ENCODE peak calls at places on chromosomes 16 and 17, in four cellular contexts. One of them, this sample, is unnamed.

GRCh38 chr17:73613271-73613941 is 30.8 kb downstream of the SDK2 start:
- DNase-seq in A549: no peak
- DNase-seq in K562: no peak
- DNase-seq in HepG2: no peak
- DNase-seq in this sample: peak; percentile 72

GRCh38 chr17:7855643-7856080 is 796 bp downstream of the TMEM88 start:
- DNase-seq in A549: no peak
- DNase-seq in K562: no peak
- DNase-seq in HepG2: no peak
- DNase-seq in this sample: no peak

GRCh38 chr16:75491876-75492275 is 3.4 kb downstream of the CHST6 start:
- DNase-seq in A549: peak; percentile 57
- DNase-seq in K562: no peak
- DNase-seq in HepG2: no peak
- DNase-seq in this sample: peak; percentile 39

GRCh38 chr17:39787038-39787437 is 49.3 kb downstream of the GRB7 start:
- DNase-seq in A549: no peak
- DNase-seq in K562: no peak
- DNase-seq in HepG2: no peak
- DNase-seq in this sample: no peak

GRCh38 chr16:65071371-65072311 is 50.2 kb downstream of the CDH11 start:
- DNase-seq in A549: no peak
- DNase-seq in K562: no peak
- DNase-seq in HepG2: no peak
- DNase-seq in this sample: no peak

GRCh38 chr17:13864551-13864950 is 204.8 kb upstream of the COX10 start:
- DNase-seq in A549: no peak
- DNase-seq in K562: no peak
- DNase-seq in HepG2: no peak
- DNase-seq in this sample: no peak

GRCh38 chr17:38873646-38874380 is 4.0 kb downstream of the LASP1 start:
- DNase-seq in A549: peak; percentile 69
- DNase-seq in K562: no peak
- DNase-seq in HepG2: no peak
- DNase-seq in this sample: no peak

GRCh38 chr16:28569011-28569410 is 15.3 kb downstream of the SGF29 start:
- DNase-seq in A549: no peak
- DNase-seq in K562: no peak
- DNase-seq in HepG2: no peak
- DNase-seq in this sample: no peak

GRCh38 chr17:47745037-47745380 is 12.0 kb downstream of the TBX21 start:
- DNase-seq in A549: no peak
- DNase-seq in K562: peak; percentile 54
- DNase-seq in HepG2: no peak
- DNase-seq in this sample: no peak

GRCh38 chr16:81143921-81144471 is 47.8 kb upstream of the GCSH start:
- DNase-seq in A549: peak; percentile 32
- DNase-seq in K562: no peak
- DNase-seq in HepG2: peak; percentile 31
- DNase-seq in this sample: no peak

GRCh38 chr16:87571868-87572244 is 30.5 kb upstream of the JPH3 start:
- DNase-seq in A549: no peak
- DNase-seq in K562: no peak
- DNase-seq in HepG2: no peak
- DNase-seq in this sample: no peak

GRCh38 chr16:87576191-87576590 is 26.1 kb upstream of the JPH3 start:
- DNase-seq in A549: no peak
- DNase-seq in K562: no peak
- DNase-seq in HepG2: no peak
- DNase-seq in this sample: peak; percentile 64

GRCh38 chr16:87578531-87578930 is 23.8 kb upstream of the JPH3 start:
- DNase-seq in A549: no peak
- DNase-seq in K562: no peak
- DNase-seq in HepG2: no peak
- DNase-seq in this sample: no peak

GRCh38 chr16:87572959-87573358 is 29.3 kb upstream of the JPH3 start:
- DNase-seq in A549: no peak
- DNase-seq in K562: no peak
- DNase-seq in HepG2: no peak
- DNase-seq in this sample: no peak

DNA sequence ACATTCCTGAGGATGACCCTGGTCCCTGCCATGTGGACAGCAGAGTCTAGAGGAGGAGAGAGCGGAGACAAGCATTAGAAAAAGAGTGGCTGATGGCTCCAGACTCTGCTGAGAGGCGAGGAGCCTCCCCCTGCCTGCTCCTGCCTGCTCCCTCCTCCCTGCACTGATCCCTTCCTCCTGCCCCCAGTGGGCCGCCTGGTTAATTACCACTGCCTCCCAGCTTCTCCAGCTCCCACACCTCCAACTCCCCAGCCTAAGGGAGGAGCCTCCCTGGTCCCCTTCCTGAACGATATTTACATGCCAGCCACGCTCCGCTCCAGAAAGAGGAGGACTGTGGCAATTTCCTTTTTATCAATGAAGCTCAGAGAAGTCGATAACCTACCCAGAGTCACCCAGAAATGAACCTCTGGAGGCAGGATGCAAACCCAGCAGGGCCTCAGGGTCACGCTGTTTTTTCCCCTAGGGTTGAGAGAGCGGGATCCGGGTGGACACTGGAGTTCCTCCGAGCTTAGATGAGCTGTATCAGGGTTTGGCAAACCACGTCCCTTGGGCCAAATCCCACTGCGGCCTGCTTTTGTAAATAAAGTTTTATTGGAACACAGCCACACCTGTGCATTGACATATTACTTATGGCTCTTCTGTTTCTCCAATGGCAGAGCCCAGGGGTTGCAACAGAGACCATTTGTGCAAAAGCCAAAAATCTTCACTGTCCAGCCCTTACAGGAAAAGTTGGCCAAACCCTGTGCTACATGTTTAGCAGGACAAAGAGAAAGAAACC is 27.1 kb upstream of the JPH3 start:
- DNase-seq in A549: peak; percentile 38
- DNase-seq in K562: peak; percentile 56
- DNase-seq in HepG2: no peak
- DNase-seq in this sample: peak; percentile 77
- TF ChIP-seq CTCF in A549: no peak
- TF ChIP-seq CTCF in K562: peak; percentile 12
- TF ChIP-seq CTCF in HepG2: peak; percentile 19
- TF ChIP-seq CTCF in this sample: no peak

DNA sequence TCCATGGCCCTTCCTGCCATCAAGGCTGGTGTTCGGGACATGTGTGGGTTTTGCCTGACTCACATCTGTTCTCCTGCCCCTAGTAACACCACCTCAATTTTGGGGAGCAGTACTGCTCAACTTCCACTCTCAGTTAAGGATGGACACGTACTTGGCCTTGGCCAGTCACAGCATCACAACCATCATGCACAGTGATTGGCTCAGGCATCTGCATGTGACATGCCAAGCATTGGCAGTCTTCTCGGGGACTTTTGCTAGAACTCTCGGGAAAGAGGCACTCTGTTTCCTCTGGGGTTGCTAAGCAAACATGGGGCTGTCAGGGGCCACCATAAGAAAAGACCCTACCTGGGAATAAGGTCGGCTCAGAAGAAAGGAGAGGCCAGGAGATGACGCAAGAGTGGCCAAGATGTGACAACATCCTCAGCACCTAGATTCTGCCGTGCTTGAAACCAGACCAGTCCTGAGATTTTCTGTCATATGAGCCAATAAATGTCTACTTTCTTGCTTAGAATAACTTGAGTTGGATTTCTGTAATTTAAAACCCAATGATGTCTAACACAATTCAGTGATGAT is 11.9 kb upstream of the KDM8 start:
- DNase-seq in A549: no peak
- DNase-seq in K562: no peak
- DNase-seq in HepG2: no peak
- DNase-seq in this sample: no peak
- TF ChIP-seq HMGXB4 in A549: no peak
- TF ChIP-seq HMGXB4 in K562: no peak
- TF ChIP-seq HMGXB4 in HepG2: no peak
- TF ChIP-seq HMGXB4 in this sample: no peak

GRCh38 chr17:36849871-36850348 is 87.4 kb upstream of the LHX1 start:
- DNase-seq in A549: peak; percentile 38
- DNase-seq in K562: peak; percentile 56
- DNase-seq in HepG2: no peak
- DNase-seq in this sample: no peak
- TF ChIP-seq CTCF in A549: no peak
- TF ChIP-seq CTCF in K562: peak; percentile 42
- TF ChIP-seq CTCF in HepG2: peak; percentile 42
- TF ChIP-seq CTCF in this sample: no peak

DNA sequence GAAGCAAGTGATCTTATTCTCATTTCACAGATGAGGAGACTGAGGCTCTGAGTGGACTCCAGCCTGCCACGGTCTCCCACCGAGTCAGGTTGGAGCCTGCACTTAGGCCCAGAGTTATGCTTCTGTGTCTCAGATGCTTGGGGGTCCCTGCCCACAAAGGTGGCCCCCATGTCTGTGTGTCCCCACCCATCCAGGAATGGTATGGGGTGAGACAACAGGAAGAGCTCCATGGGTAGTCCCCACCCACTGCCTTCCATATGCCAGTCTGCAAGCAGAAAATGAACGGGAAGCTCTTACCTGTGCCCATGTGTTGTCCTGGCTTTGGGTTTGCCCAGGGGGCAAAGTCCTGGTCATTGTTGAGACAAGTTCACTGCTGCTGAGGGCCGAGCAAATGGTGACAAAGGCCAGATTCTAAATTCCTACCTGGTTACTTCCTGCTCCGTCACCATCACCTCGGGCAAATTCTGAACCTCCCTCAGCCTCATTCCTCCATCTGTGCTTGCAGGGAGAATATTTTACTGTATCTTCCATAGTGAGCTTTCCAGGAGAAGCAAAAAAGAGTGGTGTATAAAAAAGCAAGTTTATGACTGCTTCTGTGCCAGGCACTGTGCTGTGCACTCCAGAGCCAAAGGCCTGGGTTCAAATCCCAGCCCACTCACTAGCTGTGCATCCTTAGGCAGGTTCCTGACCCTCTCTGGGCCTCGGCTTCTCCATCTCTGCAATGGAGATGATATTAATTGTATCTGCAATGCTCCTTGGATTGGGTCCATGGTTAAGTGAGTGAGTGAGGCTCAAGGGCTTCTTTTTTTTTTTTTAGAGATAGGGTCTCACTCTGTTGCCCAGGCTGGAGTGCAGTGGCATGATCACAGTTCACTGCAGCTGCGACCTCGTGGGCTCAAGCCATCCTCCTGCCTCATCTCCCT is 9.3 kb downstream of the IL4R start:
- DNase-seq in A549: no peak
- DNase-seq in K562: no peak
- DNase-seq in HepG2: peak; percentile 89
- DNase-seq in this sample: no peak
- TF ChIP-seq HMGXB4 in A549: no peak
- TF ChIP-seq HMGXB4 in K562: no peak
- TF ChIP-seq HMGXB4 in HepG2: no peak
- TF ChIP-seq HMGXB4 in this sample: no peak

DNA sequence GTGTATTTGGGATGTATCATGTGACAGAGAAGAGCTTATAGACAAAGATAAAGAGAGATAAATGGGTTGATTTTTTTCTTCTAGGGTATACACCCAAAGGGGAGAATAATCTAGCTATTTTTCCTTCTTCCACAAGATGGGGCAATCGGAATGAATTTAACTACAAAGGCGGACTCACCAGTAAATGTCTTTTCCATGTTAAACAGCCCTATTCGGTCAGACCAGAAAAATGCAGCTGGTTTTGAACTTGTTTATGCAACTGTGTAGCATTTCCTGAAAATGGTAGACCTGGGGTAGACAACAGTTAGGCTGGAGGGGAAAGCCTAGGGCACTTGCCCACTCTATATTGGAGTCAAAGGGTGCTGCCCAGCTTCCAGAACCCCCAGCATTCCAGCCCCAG is 477.1 kb downstream of the TOX3 start:
- DNase-seq in A549: peak; percentile 3
- DNase-seq in K562: no peak
- DNase-seq in HepG2: peak; percentile 51
- DNase-seq in this sample: no peak
- TF ChIP-seq CTCF in A549: peak; percentile 29
- TF ChIP-seq CTCF in K562: no peak
- TF ChIP-seq CTCF in HepG2: peak; percentile 70
- TF ChIP-seq CTCF in this sample: peak; percentile 18

DNA sequence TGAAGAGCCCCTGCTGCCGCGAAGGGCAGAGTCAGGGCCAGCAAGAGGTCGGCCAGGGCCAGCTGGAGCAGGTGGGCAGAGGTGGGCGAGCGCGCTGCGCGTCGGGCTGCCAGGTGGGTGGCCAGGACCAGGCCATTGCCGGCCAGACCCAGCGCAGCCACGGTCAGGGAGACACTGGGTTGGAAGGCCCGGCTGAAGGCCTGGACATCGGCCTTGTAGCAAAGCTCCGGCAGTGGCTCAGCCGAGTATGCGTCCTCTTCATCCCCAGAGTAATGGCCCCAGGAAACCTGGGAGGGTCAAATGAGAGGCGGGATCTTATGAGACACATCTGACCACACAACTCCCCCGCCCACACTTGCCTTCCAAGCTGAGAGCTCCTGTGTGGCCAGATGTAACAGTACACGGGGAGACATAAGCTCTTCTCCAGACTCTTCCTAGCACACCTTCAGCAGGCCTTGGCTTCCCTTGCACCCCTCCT is 1.3 kb downstream of the CCR10 start:
- DNase-seq in A549: no peak
- DNase-seq in K562: peak; percentile 68
- DNase-seq in HepG2: no peak
- DNase-seq in this sample: no peak
- TF ChIP-seq HMGXB4 in A549: no peak
- TF ChIP-seq HMGXB4 in K562: no peak
- TF ChIP-seq HMGXB4 in HepG2: no peak
- TF ChIP-seq HMGXB4 in this sample: no peak

This sample was measured in WTC11.